ENCODE peak calls at places on chromosome 4, in four cellular contexts. One of them, this sample, is unnamed.

GRCh38 chr4:175947117-175947722 is 118.4 kb upstream of the WDR17 start:
- DNase-seq in HepG2: peak; percentile 6
- DNase-seq in H1: no peak
- DNase-seq in K562: no peak
- DNase-seq in this sample: peak; percentile 17

GRCh38 chr4:105895324-105895608 is at the start of gene NPNT:
- DNase-seq in HepG2: no peak
- DNase-seq in H1: no peak
- DNase-seq in K562: no peak
- DNase-seq in this sample: no peak

GRCh38 chr4:84324850-84325249 is 174.2 kb downstream of the NKX6-1 start:
- DNase-seq in HepG2: no peak
- DNase-seq in H1: no peak
- DNase-seq in K562: no peak
- DNase-seq in this sample: no peak

GRCh38 chr4:168441412-168441811 is 38.9 kb downstream of the DDX60L start:
- DNase-seq in HepG2: no peak
- DNase-seq in H1: no peak
- DNase-seq in K562: no peak
- DNase-seq in this sample: no peak

GRCh38 chr4:56657818-56658217 is 23.3 kb downstream of the HOPX start:
- DNase-seq in HepG2: no peak
- DNase-seq in H1: no peak
- DNase-seq in K562: no peak
- DNase-seq in this sample: no peak

GRCh38 chr4:140237616-140238352 is 83.8 kb upstream of the MAML3 start:
- DNase-seq in HepG2: no peak
- DNase-seq in H1: peak; percentile 72
- DNase-seq in K562: no peak
- DNase-seq in this sample: no peak

GRCh38 chr4:128386761-128387599 is 99.4 kb upstream of the PGRMC2 start:
- DNase-seq in HepG2: no peak
- DNase-seq in H1: no peak
- DNase-seq in K562: peak; percentile 23
- DNase-seq in this sample: peak; percentile 42

GRCh38 chr4:24644983-24645764 is 60.8 kb upstream of the DHX15 start:
- DNase-seq in HepG2: no peak
- DNase-seq in H1: no peak
- DNase-seq in K562: no peak
- DNase-seq in this sample: no peak

GRCh38 chr4:73844806-73845205 is 8.3 kb upstream of the PF4V1 start:
- DNase-seq in HepG2: no peak
- DNase-seq in H1: no peak
- DNase-seq in K562: no peak
- DNase-seq in this sample: no peak

GRCh38 chr4:106603471-106603870 is 234.9 kb upstream of the GIMD1 start:
- DNase-seq in HepG2: no peak
- DNase-seq in H1: no peak
- DNase-seq in K562: no peak
- DNase-seq in this sample: no peak

GRCh38 chr4:160546201-160546600 is 1443.3 kb downstream of the RAPGEF2 start:
- DNase-seq in HepG2: no peak
- DNase-seq in H1: no peak
- DNase-seq in K562: no peak
- DNase-seq in this sample: no peak

GRCh38 chr4:77269505-77269904 is 112.5 kb downstream of the CCNG2 start:
- DNase-seq in HepG2: no peak
- DNase-seq in H1: no peak
- DNase-seq in K562: no peak
- DNase-seq in this sample: no peak

GRCh38 chr4:180925800-180926199 is 1317.4 kb upstream of the TENM3 start:
- DNase-seq in HepG2: no peak
- DNase-seq in H1: no peak
- DNase-seq in K562: no peak
- DNase-seq in this sample: no peak

GRCh38 chr4:87974856-87975462 is 555 bp upstream of the SPP1 start:
- DNase-seq in HepG2: peak; percentile 58
- DNase-seq in H1: no peak
- DNase-seq in K562: no peak
- DNase-seq in this sample: peak; percentile 65

GRCh38 chr4:25486171-25486570 is 109.1 kb downstream of the ANAPC4 start:
- DNase-seq in HepG2: peak; percentile 15
- DNase-seq in H1: no peak
- DNase-seq in K562: no peak
- DNase-seq in this sample: peak; percentile 21

DNA sequence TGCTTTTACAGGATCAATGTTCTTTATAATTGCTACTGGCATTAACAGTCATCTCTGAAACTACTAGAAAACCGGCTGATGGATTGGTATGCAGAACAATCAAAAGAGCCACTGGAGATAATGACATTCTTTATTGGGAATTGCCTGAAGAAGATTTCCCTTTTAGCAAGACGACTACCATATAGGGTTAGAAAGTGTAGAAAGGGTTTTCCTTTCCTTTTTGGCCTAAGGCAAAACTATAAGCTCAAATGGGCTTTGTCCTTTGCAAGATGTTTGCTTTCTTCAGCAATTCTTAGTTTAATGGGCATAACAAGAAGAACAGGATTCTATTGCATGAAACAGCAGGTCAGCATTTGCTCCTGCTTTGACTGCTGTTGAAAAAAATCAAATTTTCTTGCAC is 214.2 kb upstream of the PCDH10 start:
- DNase-seq in HepG2: no peak
- DNase-seq in H1: no peak
- DNase-seq in K562: no peak
- DNase-seq in this sample: no peak
- TF ChIP-seq KDM1A in HepG2: no peak
- TF ChIP-seq KDM1A in H1: no peak
- TF ChIP-seq KDM1A in K562: no peak
- TF ChIP-seq KDM1A in this sample: no peak

GRCh38 chr4:81605278-81605677 is 133.6 kb upstream of the RASGEF1B start:
- DNase-seq in HepG2: no peak
- DNase-seq in H1: no peak
- DNase-seq in K562: no peak
- DNase-seq in this sample: no peak
- TF ChIP-seq KDM1A in HepG2: no peak
- TF ChIP-seq KDM1A in H1: no peak
- TF ChIP-seq KDM1A in K562: no peak
- TF ChIP-seq KDM1A in this sample: no peak

DNA sequence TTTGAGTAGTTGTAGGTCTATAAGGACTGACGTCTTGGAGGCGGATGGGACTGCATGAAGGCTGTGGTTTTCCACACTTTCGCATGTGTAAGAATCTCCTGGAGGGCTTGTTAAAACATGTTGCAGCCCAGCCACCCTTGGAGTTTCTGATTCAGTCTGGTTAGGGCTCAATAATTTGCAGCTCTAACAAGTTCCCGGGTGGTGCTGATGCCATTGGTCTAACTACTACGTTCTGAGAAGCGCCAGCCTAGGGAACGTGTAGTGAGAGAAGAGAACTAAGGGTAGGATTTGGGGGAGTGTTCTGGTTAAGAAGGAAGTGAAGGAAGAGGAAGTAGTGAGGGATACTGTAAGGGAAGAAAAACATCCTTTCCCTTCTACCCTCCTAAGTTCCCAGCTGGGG is 138.9 kb downstream of the LARP7 start:
- DNase-seq in HepG2: no peak
- DNase-seq in H1: no peak
- DNase-seq in K562: no peak
- DNase-seq in this sample: no peak
- TF ChIP-seq KDM1A in HepG2: no peak
- TF ChIP-seq KDM1A in H1: no peak
- TF ChIP-seq KDM1A in K562: no peak
- TF ChIP-seq KDM1A in this sample: no peak

DNA sequence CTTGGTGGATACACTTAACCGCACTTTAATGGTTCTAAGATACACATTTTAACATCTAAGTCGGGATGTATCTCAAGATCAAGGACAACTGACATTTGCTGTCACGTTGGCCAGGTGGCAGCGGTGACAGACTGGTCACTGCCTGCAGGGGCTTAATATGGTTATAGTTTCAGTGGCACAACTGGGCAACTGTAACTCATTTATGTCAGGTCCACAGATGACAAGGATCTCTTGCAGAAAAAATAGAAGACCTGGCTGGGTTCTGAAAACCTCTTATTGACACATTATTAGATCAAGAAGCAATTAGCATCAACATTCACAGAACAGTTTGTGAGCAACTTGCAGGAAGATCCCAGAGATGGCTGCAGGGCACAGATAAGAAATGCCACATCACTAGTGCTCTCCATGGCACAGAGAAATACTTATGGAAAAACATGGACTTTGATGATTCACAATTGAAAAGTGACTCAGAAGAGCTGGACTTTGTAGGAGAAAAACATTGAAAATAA is 99.6 kb upstream of the SORBS2 start:
- DNase-seq in HepG2: no peak
- DNase-seq in H1: no peak
- DNase-seq in K562: no peak
- DNase-seq in this sample: no peak
- TF ChIP-seq KDM1A in HepG2: no peak
- TF ChIP-seq KDM1A in H1: no peak
- TF ChIP-seq KDM1A in K562: no peak
- TF ChIP-seq KDM1A in this sample: no peak

DNA sequence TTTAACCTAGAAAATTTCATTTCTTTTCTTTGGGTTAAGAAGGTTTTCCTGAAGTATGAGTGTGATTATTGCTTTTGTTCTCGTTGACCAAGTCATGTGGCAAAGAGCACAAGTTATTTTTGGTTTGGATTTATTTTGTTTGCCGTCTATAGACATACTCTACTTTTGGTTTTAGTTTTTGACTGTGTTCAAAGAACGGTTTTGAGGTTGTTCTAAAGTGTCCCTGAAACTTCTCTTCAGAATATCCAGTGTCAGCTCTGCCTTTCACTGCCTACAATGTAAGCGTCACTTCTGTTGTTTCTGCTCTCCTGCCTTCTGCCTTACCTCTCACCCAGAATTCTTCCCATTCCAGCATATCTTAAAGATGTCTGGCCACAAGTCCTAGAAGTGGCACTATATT is 812.2 kb downstream of the C4orf33 start:
- DNase-seq in HepG2: no peak
- DNase-seq in H1: no peak
- DNase-seq in K562: no peak
- DNase-seq in this sample: no peak
- TF ChIP-seq KDM1A in HepG2: no peak
- TF ChIP-seq KDM1A in H1: no peak
- TF ChIP-seq KDM1A in K562: no peak
- TF ChIP-seq KDM1A in this sample: no peak

GRCh38 chr4:174037049-174037448 is 246.4 kb downstream of the FBXO8 start:
- DNase-seq in HepG2: no peak
- DNase-seq in H1: no peak
- DNase-seq in K562: no peak
- DNase-seq in this sample: no peak

GRCh38 chr4:174038481-174038880 is 245.0 kb downstream of the FBXO8 start:
- DNase-seq in HepG2: no peak
- DNase-seq in H1: no peak
- DNase-seq in K562: no peak
- DNase-seq in this sample: no peak

GRCh38 chr4:174036563-174036962 is 246.9 kb downstream of the FBXO8 start:
- DNase-seq in HepG2: no peak
- DNase-seq in H1: no peak
- DNase-seq in K562: no peak
- DNase-seq in this sample: no peak

GRCh38 chr4:174037631-174038030 is 245.8 kb downstream of the FBXO8 start:
- DNase-seq in HepG2: no peak
- DNase-seq in H1: no peak
- DNase-seq in K562: no peak
- DNase-seq in this sample: no peak

GRCh38 chr4:174036111-174036510 is 247.4 kb downstream of the FBXO8 start:
- DNase-seq in HepG2: no peak
- DNase-seq in H1: no peak
- DNase-seq in K562: no peak
- DNase-seq in this sample: no peak
- TF ChIP-seq KDM1A in HepG2: no peak
- TF ChIP-seq KDM1A in H1: no peak
- TF ChIP-seq KDM1A in K562: no peak
- TF ChIP-seq KDM1A in this sample: no peak

GRCh38 chr4:7368296-7368695 is 66.4 kb downstream of the PSAPL1 start:
- DNase-seq in HepG2: no peak
- DNase-seq in H1: no peak
- DNase-seq in K562: no peak
- DNase-seq in this sample: no peak

GRCh38 chr4:7369511-7369910 is 65.2 kb downstream of the PSAPL1 start:
- DNase-seq in HepG2: no peak
- DNase-seq in H1: no peak
- DNase-seq in K562: no peak
- DNase-seq in this sample: no peak

GRCh38 chr4:7370038-7370437 is 64.7 kb downstream of the PSAPL1 start:
- DNase-seq in HepG2: no peak
- DNase-seq in H1: no peak
- DNase-seq in K562: no peak
- DNase-seq in this sample: no peak

GRCh38 chr4:7372673-7373072 is 62.1 kb downstream of the PSAPL1 start:
- DNase-seq in HepG2: no peak
- DNase-seq in H1: no peak
- DNase-seq in K562: no peak
- DNase-seq in this sample: no peak

DNA sequence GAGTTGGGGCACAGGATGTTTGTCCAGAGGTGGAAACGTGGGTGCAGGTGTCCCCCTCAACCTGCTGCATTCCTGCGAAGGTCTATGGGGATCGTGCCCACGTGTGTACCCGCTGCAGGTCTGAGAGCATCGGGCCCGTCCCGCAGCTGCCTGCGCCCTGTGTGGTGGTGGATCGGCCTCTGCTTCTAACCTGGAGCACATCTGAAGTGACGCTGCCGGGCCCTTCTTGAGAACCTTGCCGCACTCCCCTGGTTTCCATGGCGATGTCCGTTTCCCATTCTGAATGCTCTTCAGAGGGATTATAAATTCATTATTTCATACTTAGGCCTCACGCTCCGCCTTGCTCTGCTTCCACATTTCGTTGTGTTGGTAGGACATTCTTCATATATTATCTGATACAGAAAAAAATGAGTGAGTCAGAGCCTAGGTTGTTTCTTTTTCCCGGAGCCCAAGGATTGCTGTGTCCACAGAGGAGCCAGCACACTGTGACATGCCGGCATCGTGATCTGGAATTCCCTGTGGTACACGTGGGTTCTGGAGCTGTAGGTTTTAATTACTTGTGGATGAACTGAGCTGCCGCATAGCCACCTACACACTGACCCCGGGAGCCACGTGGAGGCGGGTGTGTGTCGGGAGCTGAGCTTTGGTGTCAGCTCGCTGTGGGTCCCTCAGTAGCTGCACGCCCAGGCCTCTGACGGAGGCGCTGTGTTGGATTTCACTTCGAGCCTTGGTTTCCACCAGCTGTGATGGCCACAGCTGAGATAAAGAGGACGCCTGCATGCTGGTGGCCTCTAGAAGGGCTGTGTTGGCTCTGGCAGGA is 63.4 kb downstream of the PSAPL1 start:
- DNase-seq in HepG2: no peak
- DNase-seq in H1: no peak
- DNase-seq in K562: no peak
- DNase-seq in this sample: no peak
- TF ChIP-seq KDM1A in HepG2: no peak
- TF ChIP-seq KDM1A in H1: no peak
- TF ChIP-seq KDM1A in K562: no peak
- TF ChIP-seq KDM1A in this sample: no peak